ENCODE peak calls at places on chromosomes 1 and 21, in seven cellular contexts. One of them, this sample, is unnamed.

GRCh38 chr1:109622895-109623294 is 3.3 kb downstream of the AMPD2 start:
- DNase-seq in A549: no peak
- DNase-seq in lung: no peak
- DNase-seq in CD8-positive, alpha-beta T cell: no peak
- DNase-seq in heart right ventricle: no peak
- DNase-seq in pancreas: no peak
- DNase-seq in caudate nucleus: no peak
- DNase-seq in this sample: no peak

GRCh38 chr21:45018131-45019075 is 56.0 kb upstream of the ADARB1 start:
- DNase-seq in heart right ventricle: no peak
- DNase-seq in caudate nucleus: no peak
- DNase-seq in A549: peak
- DNase-seq in lung: no peak
- DNase-seq in CD8-positive, alpha-beta T cell: no peak
- DNase-seq in pancreas: no peak
- DNase-seq in this sample: no peak

GRCh38 chr1:33468559-33468958 is 3.9 kb upstream of the ZSCAN20 start:
- DNase-seq in CD8-positive, alpha-beta T cell: no peak
- DNase-seq in pancreas: no peak
- DNase-seq in lung: no peak
- DNase-seq in caudate nucleus: no peak
- DNase-seq in heart right ventricle: no peak
- DNase-seq in A549: no peak
- DNase-seq in this sample: no peak

GRCh38 chr21:37670883-37671282 is 245.4 kb downstream of the KCNJ6 start:
- DNase-seq in A549: peak
- DNase-seq in pancreas: no peak
- DNase-seq in caudate nucleus: no peak
- DNase-seq in lung: no peak
- DNase-seq in heart right ventricle: no peak
- DNase-seq in CD8-positive, alpha-beta T cell: no peak
- DNase-seq in this sample: no peak

GRCh38 chr1:178037510-178038253 is 56.2 kb upstream of the RASAL2 start:
- DNase-seq in heart right ventricle: peak
- DNase-seq in lung: peak
- DNase-seq in caudate nucleus: peak
- DNase-seq in pancreas: peak
- DNase-seq in CD8-positive, alpha-beta T cell: no peak
- DNase-seq in A549: peak
- DNase-seq in this sample: peak

GRCh38 chr1:94757931-94758330 is 62.2 kb upstream of the SLC44A3 start:
- DNase-seq in caudate nucleus: no peak
- DNase-seq in CD8-positive, alpha-beta T cell: no peak
- DNase-seq in lung: no peak
- DNase-seq in heart right ventricle: peak
- DNase-seq in A549: no peak
- DNase-seq in pancreas: no peak
- DNase-seq in this sample: no peak

GRCh38 chr1:91803847-91804545 is 82.0 kb downstream of the TGFBR3 start:
- DNase-seq in lung: no peak
- DNase-seq in A549: no peak
- DNase-seq in pancreas: no peak
- DNase-seq in caudate nucleus: no peak
- DNase-seq in CD8-positive, alpha-beta T cell: peak
- DNase-seq in heart right ventricle: no peak
- DNase-seq in this sample: no peak

GRCh38 chr1:247551716-247552115 is 2.8 kb downstream of the GCSAML start:
- DNase-seq in heart right ventricle: no peak
- DNase-seq in pancreas: no peak
- DNase-seq in A549: no peak
- DNase-seq in lung: no peak
- DNase-seq in CD8-positive, alpha-beta T cell: no peak
- DNase-seq in caudate nucleus: no peak
- DNase-seq in this sample: no peak

GRCh38 chr1:84268346-84268745 is 33.2 kb upstream of the SAMD13 start:
- DNase-seq in CD8-positive, alpha-beta T cell: no peak
- DNase-seq in lung: no peak
- DNase-seq in A549: no peak
- DNase-seq in pancreas: no peak
- DNase-seq in caudate nucleus: no peak
- DNase-seq in heart right ventricle: no peak
- DNase-seq in this sample: no peak

GRCh38 chr21:43829161-43829560 is 35.9 kb upstream of the AGPAT3 start:
- DNase-seq in caudate nucleus: no peak
- DNase-seq in pancreas: no peak
- DNase-seq in lung: no peak
- DNase-seq in heart right ventricle: no peak
- DNase-seq in CD8-positive, alpha-beta T cell: no peak
- DNase-seq in A549: no peak
- DNase-seq in this sample: no peak

GRCh38 chr1:7174561-7174960 is 389.3 kb downstream of the CAMTA1 start:
- DNase-seq in caudate nucleus: no peak
- DNase-seq in A549: no peak
- DNase-seq in pancreas: no peak
- DNase-seq in heart right ventricle: no peak
- DNase-seq in CD8-positive, alpha-beta T cell: no peak
- DNase-seq in lung: no peak
- DNase-seq in this sample: no peak

GRCh38 chr1:18234790-18235242 is 127.2 kb downstream of the IGSF21 start:
- DNase-seq in CD8-positive, alpha-beta T cell: no peak
- DNase-seq in caudate nucleus: peak
- DNase-seq in A549: peak
- DNase-seq in pancreas: peak
- DNase-seq in heart right ventricle: peak
- DNase-seq in lung: no peak
- DNase-seq in this sample: peak

GRCh38 chr1:208683141-208683540 is 439.0 kb upstream of the PLXNA2 start:
- DNase-seq in heart right ventricle: no peak
- DNase-seq in lung: no peak
- DNase-seq in CD8-positive, alpha-beta T cell: no peak
- DNase-seq in caudate nucleus: no peak
- DNase-seq in pancreas: no peak
- DNase-seq in A549: no peak
- DNase-seq in this sample: no peak

GRCh38 chr1:111465754-111466153 is 8.0 kb upstream of the C1orf162 start:
- DNase-seq in CD8-positive, alpha-beta T cell: no peak
- DNase-seq in caudate nucleus: no peak
- DNase-seq in pancreas: no peak
- DNase-seq in A549: no peak
- DNase-seq in heart right ventricle: no peak
- DNase-seq in lung: no peak
- DNase-seq in this sample: no peak

GRCh38 chr1:61446531-61446991 is 278.4 kb downstream of the TM2D1 start:
- DNase-seq in A549: no peak
- DNase-seq in caudate nucleus: no peak
- DNase-seq in lung: no peak
- DNase-seq in heart right ventricle: no peak
- DNase-seq in pancreas: no peak
- DNase-seq in CD8-positive, alpha-beta T cell: no peak
- DNase-seq in this sample: no peak

DNA sequence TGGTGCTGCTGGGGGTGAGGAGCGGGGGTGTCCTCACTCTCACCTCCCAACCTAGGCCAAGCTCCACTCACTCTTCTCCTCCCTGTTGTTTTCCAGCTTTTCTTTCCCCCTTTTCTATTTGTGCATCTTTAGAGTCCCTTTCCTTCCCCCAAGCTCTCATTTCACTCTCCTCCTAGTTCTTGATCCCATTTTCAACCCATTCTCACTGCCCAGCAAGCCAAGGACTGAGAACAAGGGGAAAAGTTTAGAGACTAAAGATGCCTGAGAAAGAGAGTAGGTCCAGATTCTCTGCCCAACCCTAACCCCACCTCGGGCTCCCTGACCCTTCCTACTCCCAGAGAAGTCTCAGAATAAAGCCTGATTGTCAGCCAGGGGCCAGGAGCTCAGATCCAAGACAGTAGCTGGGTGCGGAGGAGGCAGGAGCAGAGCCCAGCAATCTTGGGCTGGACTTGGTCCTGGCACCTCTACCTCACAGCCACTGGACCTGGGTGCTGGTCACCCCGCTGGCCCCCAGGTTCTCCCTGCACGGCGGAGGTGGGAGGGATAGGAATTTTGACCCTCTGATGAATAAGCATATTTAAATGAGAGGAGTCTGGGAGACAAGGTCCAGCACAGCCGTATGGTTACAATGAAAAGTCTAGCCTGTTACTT is 8.4 kb upstream of the CFAP45 start:
- DNase-seq in lung: no peak
- DNase-seq in heart right ventricle: no peak
- DNase-seq in caudate nucleus: no peak
- DNase-seq in pancreas: no peak
- DNase-seq in CD8-positive, alpha-beta T cell: no peak
- DNase-seq in A549: no peak
- DNase-seq in this sample: no peak
- H3K27ac ChIP-seq in lung: no peak
- H3K27ac ChIP-seq in heart right ventricle: no peak
- H3K27ac ChIP-seq in caudate nucleus: no peak
- H3K27ac ChIP-seq in pancreas: no peak
- H3K27ac ChIP-seq in CD8-positive, alpha-beta T cell: no peak
- H3K27ac ChIP-seq in A549: peak
- H3K27ac ChIP-seq in this sample: no peak

DNA sequence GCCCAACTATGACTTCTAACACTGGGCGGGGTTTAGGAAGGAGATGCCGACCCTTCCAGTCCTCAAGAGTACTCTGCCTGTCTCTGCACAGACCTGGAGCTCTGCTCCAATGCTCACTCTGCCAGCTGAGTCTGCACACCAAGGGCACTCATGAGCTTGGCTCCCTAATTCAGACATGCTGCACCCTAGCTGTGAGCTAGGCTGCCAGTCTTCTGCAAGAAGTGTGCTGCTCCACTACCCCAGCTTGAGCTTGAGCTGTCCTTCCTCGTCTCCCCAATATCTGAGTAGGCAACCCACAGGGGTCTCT is 13.2 kb downstream of the TP53BP2 start:
- DNase-seq in pancreas: no peak
- DNase-seq in heart right ventricle: no peak
- DNase-seq in CD8-positive, alpha-beta T cell: no peak
- DNase-seq in lung: no peak
- DNase-seq in A549: no peak
- DNase-seq in caudate nucleus: no peak
- DNase-seq in this sample: no peak
- H3K27ac ChIP-seq in pancreas: no peak
- H3K27ac ChIP-seq in heart right ventricle: no peak
- H3K27ac ChIP-seq in CD8-positive, alpha-beta T cell: no peak
- H3K27ac ChIP-seq in lung: peak
- H3K27ac ChIP-seq in A549: peak
- H3K27ac ChIP-seq in caudate nucleus: no peak
- H3K27ac ChIP-seq in this sample: peak

DNA sequence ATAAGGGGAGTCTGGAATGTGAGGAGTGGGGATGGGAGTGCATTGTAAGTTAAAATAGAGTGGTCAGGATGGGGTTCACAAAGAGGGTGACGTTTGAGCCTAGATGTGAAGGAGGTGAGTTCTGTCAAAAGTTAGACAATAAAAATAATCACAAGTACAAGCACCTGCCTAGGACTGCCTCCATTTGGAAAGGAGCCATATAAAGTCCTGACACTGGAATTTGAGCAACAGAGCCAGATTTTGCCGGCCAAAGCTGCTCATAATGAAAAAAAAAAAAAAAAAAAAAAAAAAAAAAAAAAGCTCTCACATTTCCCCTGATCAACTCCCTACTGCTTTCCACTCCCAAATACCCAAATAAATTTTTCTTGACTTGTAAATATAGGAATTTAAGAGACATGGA is 4.1 kb downstream of the PALMD start:
- DNase-seq in CD8-positive, alpha-beta T cell: no peak
- DNase-seq in A549: no peak
- DNase-seq in lung: no peak
- DNase-seq in caudate nucleus: no peak
- DNase-seq in heart right ventricle: no peak
- DNase-seq in pancreas: no peak
- DNase-seq in this sample: no peak
- H3K27ac ChIP-seq in CD8-positive, alpha-beta T cell: no peak
- H3K27ac ChIP-seq in A549: no peak
- H3K27ac ChIP-seq in lung: peak
- H3K27ac ChIP-seq in caudate nucleus: peak
- H3K27ac ChIP-seq in heart right ventricle: peak
- H3K27ac ChIP-seq in pancreas: no peak
- H3K27ac ChIP-seq in this sample: no peak

GRCh38 chr1:42768172-42768571 is 1.1 kb downstream of the C1orf50 start:
- DNase-seq in caudate nucleus: no peak
- DNase-seq in heart right ventricle: no peak
- DNase-seq in CD8-positive, alpha-beta T cell: no peak
- DNase-seq in pancreas: no peak
- DNase-seq in A549: no peak
- DNase-seq in lung: no peak
- DNase-seq in this sample: no peak
- H3K27ac ChIP-seq in caudate nucleus: no peak
- H3K27ac ChIP-seq in heart right ventricle: no peak
- H3K27ac ChIP-seq in CD8-positive, alpha-beta T cell: no peak
- H3K27ac ChIP-seq in pancreas: no peak
- H3K27ac ChIP-seq in A549: no peak
- H3K27ac ChIP-seq in lung: no peak
- H3K27ac ChIP-seq in this sample: no peak

GRCh38 chr1:31511848-31512615 is 64.3 kb upstream of the TINAGL1 start:
- DNase-seq in pancreas: no peak
- DNase-seq in caudate nucleus: no peak
- DNase-seq in lung: no peak
- DNase-seq in A549: no peak
- DNase-seq in heart right ventricle: no peak
- DNase-seq in CD8-positive, alpha-beta T cell: no peak
- DNase-seq in this sample: no peak

GRCh38 chr1:31509124-31510072 is 66.9 kb upstream of the TINAGL1 start:
- DNase-seq in CD8-positive, alpha-beta T cell: no peak
- DNase-seq in lung: no peak
- DNase-seq in caudate nucleus: no peak
- DNase-seq in pancreas: no peak
- DNase-seq in heart right ventricle: no peak
- DNase-seq in A549: no peak
- DNase-seq in this sample: no peak

GRCh38 chr1:31510304-31510703 is 66.0 kb upstream of the TINAGL1 start:
- DNase-seq in heart right ventricle: no peak
- DNase-seq in CD8-positive, alpha-beta T cell: no peak
- DNase-seq in pancreas: no peak
- DNase-seq in lung: no peak
- DNase-seq in A549: no peak
- DNase-seq in caudate nucleus: no peak
- DNase-seq in this sample: no peak

GRCh38 chr1:31514117-31514516 is 62.2 kb upstream of the TINAGL1 start:
- DNase-seq in caudate nucleus: no peak
- DNase-seq in pancreas: no peak
- DNase-seq in CD8-positive, alpha-beta T cell: no peak
- DNase-seq in heart right ventricle: no peak
- DNase-seq in lung: no peak
- DNase-seq in A549: no peak
- DNase-seq in this sample: no peak

GRCh38 chr1:31510853-31511789 is 65.2 kb upstream of the TINAGL1 start:
- DNase-seq in CD8-positive, alpha-beta T cell: no peak
- DNase-seq in pancreas: peak
- DNase-seq in heart right ventricle: no peak
- DNase-seq in A549: no peak
- DNase-seq in lung: no peak
- DNase-seq in caudate nucleus: no peak
- DNase-seq in this sample: no peak
- H3K27ac ChIP-seq in CD8-positive, alpha-beta T cell: no peak
- H3K27ac ChIP-seq in pancreas: no peak
- H3K27ac ChIP-seq in heart right ventricle: no peak
- H3K27ac ChIP-seq in A549: no peak
- H3K27ac ChIP-seq in lung: no peak
- H3K27ac ChIP-seq in caudate nucleus: no peak
- H3K27ac ChIP-seq in this sample: no peak